ENCODE peak calls at places on chromosomes 7 and 10, in ten cellular contexts. F is Caco-2, N is trophoblast cell, E is fibroblast of lung, P is Peyer's patch, Z is PC-3, Y is pancreas, D is K562, G is GM23338, S is cardiac muscle cell. J is an unnamed sample. For H3K36me3, the result is how much of the 10 kb centered on the place peaks cover.

GRCh38 chr10:88657901-88658300 is 6.3 kb upstream of the LIPF start:
- DNase-seq in F (no peak), N (peak), E (peak), P (no peak), Z (no peak), Y (no peak), D (no peak), G (no peak), S (no peak), J (no peak)

GRCh38 chr7:44224216-44224950 is 23.6 kb downstream of the YKT6 start:
- DNase-seq in F (no peak), N (no peak), E (no peak), P (no peak), Z (no peak), Y (peak), D (no peak), G (no peak), S (no peak), J (peak)

GRCh38 chr7:129780257-129781127 is 169.0 kb downstream of the NRF1 start:
- DNase-seq in F (peak), N (peak), E (no peak), P (peak), Z (peak), Y (peak), D (peak), G (peak), S (no peak), J (peak)

GRCh38 chr10:69766161-69766910 is 35.4 kb upstream of the COL13A1 start:
- DNase-seq in F (no peak), N (no peak), E (no peak), P (no peak), Z (no peak), Y (no peak), D (no peak), G (no peak), S (peak), J (peak)

GRCh38 chr10:77500754-77501151 is 136.9 kb downstream of the KCNMA1 start:
- DNase-seq in F (no peak), N (no peak), E (peak), P (no peak), Z (no peak), Y (no peak), D (no peak), G (no peak), S (no peak), J (no peak)

GRCh38 chr7:24566274-24566673 is 7.0 kb upstream of the PALS2 start:
- DNase-seq in F (no peak), N (no peak), E (no peak), P (no peak), Z (no peak), Y (no peak), D (no peak), G (no peak), S (no peak), J (no peak)

GRCh38 chr7:138892808-138893207 is 88.4 kb downstream of the KIAA1549 start:
- DNase-seq in F (no peak), N (no peak), E (no peak), P (no peak), Z (peak), Y (no peak), D (no peak), G (no peak), S (no peak), J (peak)

GRCh38 chr7:99027841-99028240 is 116.1 kb downstream of the SMURF1 start:
- DNase-seq in F (no peak), N (no peak), E (no peak), P (no peak), Z (no peak), Y (no peak), D (no peak), G (no peak), S (no peak), J (no peak)

GRCh38 chr10:30750971-30751677 is 121.6 kb upstream of the LYZL2 start:
- DNase-seq in F (no peak), N (no peak), E (no peak), P (no peak), Z (no peak), Y (no peak), D (no peak), G (no peak), S (no peak), J (no peak)

GRCh38 chr7:87345166-87345927 is at the start of gene CROT:
- DNase-seq in F (peak), N (peak), E (peak), P (peak), Z (peak), Y (peak), D (peak), G (peak), S (peak), J (peak)

GRCh38 chr7:87344446-87344845 is 1.0 kb upstream of the CROT start:
- DNase-seq in F (no peak), N (no peak), E (no peak), P (no peak), Z (no peak), Y (no peak), D (no peak), G (no peak), S (no peak), J (no peak)

GRCh38 chr7:87341441-87341840 is 4.0 kb upstream of the CROT start:
- DNase-seq in F (no peak), N (no peak), E (no peak), P (no peak), Z (no peak), Y (no peak), D (no peak), G (no peak), S (no peak), J (no peak)

GRCh38 chr7:87339373-87339897 is 6.0 kb upstream of the CROT start:
- DNase-seq in F (no peak), N (no peak), E (no peak), P (no peak), Z (no peak), Y (no peak), D (no peak), G (no peak), S (no peak), J (no peak)

GRCh38 chr7:87342231-87342630 is 3.2 kb upstream of the CROT start:
- DNase-seq in F (no peak), N (no peak), E (peak), P (no peak), Z (no peak), Y (no peak), D (no peak), G (no peak), S (no peak), J (no peak)
- H3K36me3 ChIP-seq in F (under half), N (under half), E (under half), P (under half), Z (under half), Y (under half), D (under half), G (under half), S (under half), J (under half)

DNA sequence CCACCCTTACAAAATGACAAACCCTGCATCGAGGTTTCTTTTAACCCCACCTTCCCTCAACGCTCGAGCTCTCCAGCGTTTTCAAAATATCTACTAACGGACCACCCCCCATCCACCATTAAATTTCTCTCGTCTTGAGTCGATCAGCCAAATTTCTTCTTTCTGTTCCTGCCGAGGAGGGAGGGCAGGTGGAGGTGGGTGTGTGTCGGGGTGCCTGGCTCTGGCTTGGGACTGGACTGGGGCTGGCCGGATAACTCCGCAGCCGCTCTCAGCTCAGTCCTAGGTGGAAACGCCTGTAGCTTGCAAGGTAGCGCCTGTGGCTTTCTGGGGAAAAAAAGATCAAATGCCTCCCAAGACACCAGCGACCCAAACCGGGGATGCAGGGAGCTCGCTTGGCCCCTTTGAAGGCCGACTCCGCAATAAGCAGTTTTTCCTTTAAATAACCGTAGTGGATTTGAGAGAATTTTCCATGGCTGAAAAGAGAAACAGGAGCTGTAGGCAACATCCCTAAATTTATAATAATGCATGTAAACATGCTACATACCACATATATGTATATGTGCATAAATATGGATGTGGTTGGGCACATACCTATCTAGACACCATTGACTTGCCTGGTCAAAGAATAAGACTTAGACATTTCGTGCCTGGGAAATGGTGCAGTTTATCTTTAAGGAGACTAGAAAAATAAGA is 1.9 kb upstream of the TMEM178B start:
- DNase-seq in F (no peak), N (no peak), E (no peak), P (no peak), Z (no peak), Y (no peak), D (no peak), G (peak), S (no peak), J (peak)
- H3K4me3 ChIP-seq in F (peak), N (no peak), E (peak), P (peak), Z (peak), Y (peak), D (no peak), G (peak), S (peak), J (no peak)

GRCh38 chr10:102650655-102651454 is 6.6 kb downstream of the TRIM8 start:
- DNase-seq in F (no peak), N (no peak), E (no peak), P (peak), Z (no peak), Y (no peak), D (no peak), G (no peak), S (no peak), J (no peak)
- H3K36me3 ChIP-seq in F (under half), N (under half), E (under half), P (under half), Z (under half), Y (under half), D (under half), G (under half), S (under half), J (under half)

GRCh38 chr7:31096882-31097258 is 44.8 kb downstream of the ADCYAP1R1 start:
- DNase-seq in F (no peak), N (no peak), E (no peak), P (no peak), Z (no peak), Y (no peak), D (no peak), G (no peak), S (no peak), J (peak)

GRCh38 chr7:31096198-31096881 is 44.2 kb downstream of the ADCYAP1R1 start:
- DNase-seq in F (no peak), N (no peak), E (no peak), P (no peak), Z (no peak), Y (no peak), D (no peak), G (no peak), S (no peak), J (no peak)

GRCh38 chr7:31094271-31094670 is 42.2 kb downstream of the ADCYAP1R1 start:
- DNase-seq in F (no peak), N (no peak), E (no peak), P (no peak), Z (no peak), Y (no peak), D (no peak), G (no peak), S (no peak), J (peak)

GRCh38 chr7:31092606-31093005 is 40.5 kb downstream of the ADCYAP1R1 start:
- DNase-seq in F (no peak), N (no peak), E (no peak), P (no peak), Z (no peak), Y (no peak), D (no peak), G (no peak), S (no peak), J (no peak)

GRCh38 chr7:31095286-31096197 is 43.4 kb downstream of the ADCYAP1R1 start:
- DNase-seq in F (no peak), N (no peak), E (no peak), P (no peak), Z (no peak), Y (no peak), D (no peak), G (no peak), S (no peak), J (no peak)
- H3K4me3 ChIP-seq in F (no peak), N (no peak), E (no peak), P (no peak), Z (no peak), Y (no peak), D (no peak), G (no peak), S (no peak), J (no peak)

DNA sequence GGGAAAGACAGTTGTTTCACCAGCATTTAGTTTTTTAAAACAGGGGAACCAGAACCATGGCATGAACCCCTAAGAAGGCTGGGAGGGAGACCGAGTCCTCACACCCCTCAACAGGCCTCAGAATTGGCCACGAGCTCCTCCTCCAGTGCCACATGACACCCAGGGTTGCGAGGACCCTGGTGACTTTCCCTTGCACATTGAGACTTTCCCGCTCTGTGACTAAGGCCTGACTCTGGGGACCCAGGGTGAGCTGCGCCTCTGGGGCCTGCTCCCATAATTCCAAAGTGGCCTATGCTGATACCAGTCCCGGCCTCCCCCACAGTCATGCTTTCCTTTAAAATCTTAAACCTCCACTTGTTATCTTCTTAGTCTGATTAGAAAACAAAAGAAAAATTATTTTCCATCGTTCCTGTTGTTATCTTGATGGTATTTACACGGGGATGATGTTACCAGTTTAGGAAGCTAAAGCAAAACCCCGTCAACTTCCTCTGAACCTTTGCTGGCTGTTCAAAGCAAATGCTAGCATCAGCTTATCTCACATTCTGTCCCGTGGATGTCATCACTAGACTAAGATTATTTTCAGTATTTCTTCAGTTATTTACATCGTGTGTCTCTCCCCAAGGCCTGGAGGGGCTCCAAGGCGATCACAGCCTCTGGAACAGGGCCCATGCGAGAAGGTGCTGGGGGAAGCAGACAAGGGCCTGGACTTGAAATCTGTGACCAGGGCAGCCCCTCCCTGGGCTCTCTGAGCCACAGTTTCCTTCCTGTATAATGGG is 42.1 kb downstream of the FAM53B start:
- DNase-seq in F (no peak), N (peak), E (peak), P (no peak), Z (no peak), Y (no peak), D (no peak), G (no peak), S (peak), J (no peak)
- H3K36me3 ChIP-seq in F (under half), N (under half), E (under half), P (under half), Z (under half), Y (under half), D (half or more), G (under half), S (under half), J (under half)

GRCh38 chr7:55073051-55073511 is 54.3 kb downstream of the EGFR start:
- DNase-seq in F (no peak), N (peak), E (peak), P (no peak), Z (peak), Y (no peak), D (no peak), G (no peak), S (no peak), J (no peak)

GRCh38 chr7:55072251-55072650 is 53.4 kb downstream of the EGFR start:
- DNase-seq in F (no peak), N (peak), E (no peak), P (no peak), Z (no peak), Y (no peak), D (no peak), G (no peak), S (no peak), J (no peak)

GRCh38 chr7:55070839-55071238 is 52.0 kb downstream of the EGFR start:
- DNase-seq in F (no peak), N (no peak), E (no peak), P (no peak), Z (no peak), Y (no peak), D (no peak), G (no peak), S (no peak), J (no peak)

GRCh38 chr7:55070271-55070743 is 51.5 kb downstream of the EGFR start:
- DNase-seq in F (no peak), N (no peak), E (no peak), P (no peak), Z (no peak), Y (no peak), D (no peak), G (no peak), S (no peak), J (no peak)

DNA sequence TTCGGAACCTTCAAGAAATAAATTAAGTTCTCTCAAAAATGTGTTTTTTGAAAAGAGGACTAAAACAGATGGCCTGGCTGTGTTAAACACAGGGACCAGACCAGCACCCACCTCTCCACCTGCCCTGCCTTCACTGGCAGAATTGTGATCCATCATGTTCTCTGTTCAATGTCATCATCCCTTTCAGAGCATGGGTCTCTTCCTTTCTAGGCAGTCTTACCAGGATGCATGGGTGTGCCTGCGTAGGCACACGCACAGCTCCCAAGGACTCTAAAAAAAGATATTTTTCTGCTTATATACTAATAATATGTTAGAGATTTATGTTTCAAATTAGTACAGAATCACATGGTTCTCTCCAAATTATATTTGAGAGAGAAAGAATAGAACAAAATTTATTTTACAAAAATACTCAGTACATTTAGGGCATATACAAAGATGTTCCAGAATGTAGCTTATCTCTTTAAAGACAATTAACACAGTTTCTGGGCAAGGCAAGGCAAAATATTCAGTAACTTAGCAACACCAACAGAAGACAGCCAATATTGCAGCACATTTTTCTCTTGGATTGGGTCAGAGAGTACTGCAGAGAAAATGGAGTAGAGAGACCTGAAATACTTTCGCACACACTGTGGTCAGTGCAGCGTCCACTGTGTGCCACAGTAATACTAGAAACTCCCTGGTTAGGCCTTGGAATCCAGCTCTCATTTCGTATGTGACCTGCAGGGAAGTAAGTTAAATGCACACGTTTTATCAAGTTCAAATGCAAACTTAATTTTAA is 52.8 kb downstream of the EGFR start:
- DNase-seq in F (no peak), N (peak), E (peak), P (no peak), Z (no peak), Y (no peak), D (no peak), G (no peak), S (peak), J (no peak)
- H3K4me3 ChIP-seq in F (no peak), N (no peak), E (no peak), P (no peak), Z (no peak), Y (no peak), D (no peak), G (no peak), S (no peak), J (no peak)

GRCh38 chr7:76333388-76334101 is 25.2 kb downstream of the YWHAG start:
- DNase-seq in F (no peak), N (peak), E (no peak), P (no peak), Z (no peak), Y (no peak), D (no peak), G (no peak), S (peak), J (peak)
- H3K36me3 ChIP-seq in F (under half), N (under half), E (under half), P (under half), Z (half or more), Y (under half), D (half or more), G (under half), S (under half), J (under half)

GRCh38 chr10:132064771-132065437 is 842 bp upstream of the JAKMIP3 start:
- DNase-seq in F (no peak), N (no peak), E (no peak), P (no peak), Z (no peak), Y (no peak), D (no peak), G (no peak), S (no peak), J (peak)
- H3K4me3 ChIP-seq in F (no peak), N (no peak), E (peak), P (no peak), Z (peak), Y (no peak), D (no peak), G (no peak), S (no peak), J (peak)

GRCh38 chr7:35817930-35818329 is 17.1 kb downstream of the SEPTIN7 start:
- DNase-seq in F (no peak), N (no peak), E (no peak), P (no peak), Z (no peak), Y (no peak), D (no peak), G (no peak), S (no peak), J (no peak)
- H3K36me3 ChIP-seq in F (under half), N (under half), E (under half), P (under half), Z (under half), Y (under half), D (under half), G (under half), S (under half), J (under half)